ENCODE peak calls at places on chromosomes 13 and 19, in five cellular contexts. One of them, this sample, is unnamed.

GRCh38 chr13:61700663-61701062 is 285.0 kb upstream of the PCDH20 start:
- DNase-seq in stomach: no peak
- DNase-seq in cardiac muscle cell: no peak
- DNase-seq in GM23338: peak
- DNase-seq in AG04450: no peak
- DNase-seq in this sample: no peak

GRCh38 chr19:40392894-40393517 is 3.0 kb upstream of the HIPK4 start:
- DNase-seq in stomach: peak
- DNase-seq in cardiac muscle cell: no peak
- DNase-seq in GM23338: no peak
- DNase-seq in AG04450: no peak
- DNase-seq in this sample: no peak

GRCh38 chr19:30044273-30045259 is 102.5 kb downstream of the URI1 start:
- DNase-seq in stomach: no peak
- DNase-seq in cardiac muscle cell: no peak
- DNase-seq in GM23338: no peak
- DNase-seq in AG04450: no peak
- DNase-seq in this sample: no peak

GRCh38 chr13:43303040-43303729 is 279.8 kb downstream of the DNAJC15 start:
- DNase-seq in stomach: peak
- DNase-seq in cardiac muscle cell: peak
- DNase-seq in GM23338: peak
- DNase-seq in AG04450: no peak
- DNase-seq in this sample: peak

GRCh38 chr19:51005248-51005647 is 3.8 kb upstream of the KLK8 start:
- DNase-seq in stomach: no peak
- DNase-seq in cardiac muscle cell: no peak
- DNase-seq in GM23338: no peak
- DNase-seq in AG04450: no peak
- DNase-seq in this sample: no peak

GRCh38 chr13:104106705-104107393 is 1040.6 kb upstream of the SLC10A2 start:
- DNase-seq in stomach: no peak
- DNase-seq in cardiac muscle cell: peak
- DNase-seq in GM23338: peak
- DNase-seq in AG04450: no peak
- DNase-seq in this sample: no peak

GRCh38 chr13:73767747-73768315 is 366.4 kb downstream of the KLF12 start:
- DNase-seq in stomach: no peak
- DNase-seq in cardiac muscle cell: no peak
- DNase-seq in GM23338: peak
- DNase-seq in AG04450: no peak
- DNase-seq in this sample: no peak

GRCh38 chr13:31860002-31860401 is 120.7 kb downstream of the RXFP2 start:
- DNase-seq in stomach: no peak
- DNase-seq in cardiac muscle cell: no peak
- DNase-seq in GM23338: no peak
- DNase-seq in AG04450: no peak
- DNase-seq in this sample: no peak

GRCh38 chr13:44837250-44837649 is 152.0 kb downstream of the NUFIP1 start:
- DNase-seq in stomach: no peak
- DNase-seq in cardiac muscle cell: peak
- DNase-seq in GM23338: no peak
- DNase-seq in AG04450: peak
- DNase-seq in this sample: no peak

GRCh38 chr13:113452942-113453901 is at the start of gene ADPRHL1:
- DNase-seq in stomach: no peak
- DNase-seq in cardiac muscle cell: no peak
- DNase-seq in GM23338: no peak
- DNase-seq in AG04450: no peak
- DNase-seq in this sample: peak

GRCh38 chr13:25085125-25085742 is 10.7 kb upstream of the PABPC3 start:
- DNase-seq in stomach: peak
- DNase-seq in cardiac muscle cell: peak
- DNase-seq in GM23338: peak
- DNase-seq in AG04450: no peak
- DNase-seq in this sample: peak

GRCh38 chr13:72920097-72920496 is 138.2 kb downstream of the PIBF1 start:
- DNase-seq in stomach: no peak
- DNase-seq in cardiac muscle cell: no peak
- DNase-seq in GM23338: no peak
- DNase-seq in AG04450: no peak
- DNase-seq in this sample: no peak

GRCh38 chr19:34217952-34218817 is 36.2 kb upstream of the GARRE1 start:
- DNase-seq in stomach: peak
- DNase-seq in cardiac muscle cell: peak
- DNase-seq in GM23338: no peak
- DNase-seq in AG04450: peak
- DNase-seq in this sample: no peak

GRCh38 chr19:4522291-4523002 is 4.2 kb upstream of the PLIN4 start:
- DNase-seq in stomach: no peak
- DNase-seq in cardiac muscle cell: no peak
- DNase-seq in GM23338: no peak
- DNase-seq in AG04450: no peak
- DNase-seq in this sample: no peak

GRCh38 chr13:53408306-53408705 is 379.7 kb downstream of the OLFM4 start:
- DNase-seq in stomach: no peak
- DNase-seq in cardiac muscle cell: no peak
- DNase-seq in GM23338: no peak
- DNase-seq in AG04450: no peak
- DNase-seq in this sample: no peak

GRCh38 chr19:38878575-38879399 is 712 bp upstream of the RINL start:
- DNase-seq in stomach: no peak
- DNase-seq in cardiac muscle cell: no peak
- DNase-seq in GM23338: peak
- DNase-seq in AG04450: no peak
- DNase-seq in this sample: no peak
- TF ChIP-seq CTCF in stomach: no peak
- TF ChIP-seq CTCF in cardiac muscle cell: no peak
- TF ChIP-seq CTCF in GM23338: peak
- TF ChIP-seq CTCF in AG04450: no peak
- TF ChIP-seq CTCF in this sample: no peak

GRCh38 chr19:11154683-11155047 is 917 bp downstream of the SPC24 start:
- DNase-seq in stomach: no peak
- DNase-seq in cardiac muscle cell: no peak
- DNase-seq in GM23338: no peak
- DNase-seq in AG04450: no peak
- DNase-seq in this sample: no peak

GRCh38 chr19:11159598-11160001 is 4.0 kb upstream of the SPC24 start:
- DNase-seq in stomach: no peak
- DNase-seq in cardiac muscle cell: peak
- DNase-seq in GM23338: no peak
- DNase-seq in AG04450: no peak
- DNase-seq in this sample: no peak

GRCh38 chr19:11151181-11151580 is 4.4 kb downstream of the SPC24 start:
- DNase-seq in stomach: no peak
- DNase-seq in cardiac muscle cell: no peak
- DNase-seq in GM23338: no peak
- DNase-seq in AG04450: no peak
- DNase-seq in this sample: no peak

GRCh38 chr19:11152318-11153062 is 3.1 kb downstream of the SPC24 start:
- DNase-seq in stomach: peak
- DNase-seq in cardiac muscle cell: peak
- DNase-seq in GM23338: no peak
- DNase-seq in AG04450: no peak
- DNase-seq in this sample: no peak

DNA sequence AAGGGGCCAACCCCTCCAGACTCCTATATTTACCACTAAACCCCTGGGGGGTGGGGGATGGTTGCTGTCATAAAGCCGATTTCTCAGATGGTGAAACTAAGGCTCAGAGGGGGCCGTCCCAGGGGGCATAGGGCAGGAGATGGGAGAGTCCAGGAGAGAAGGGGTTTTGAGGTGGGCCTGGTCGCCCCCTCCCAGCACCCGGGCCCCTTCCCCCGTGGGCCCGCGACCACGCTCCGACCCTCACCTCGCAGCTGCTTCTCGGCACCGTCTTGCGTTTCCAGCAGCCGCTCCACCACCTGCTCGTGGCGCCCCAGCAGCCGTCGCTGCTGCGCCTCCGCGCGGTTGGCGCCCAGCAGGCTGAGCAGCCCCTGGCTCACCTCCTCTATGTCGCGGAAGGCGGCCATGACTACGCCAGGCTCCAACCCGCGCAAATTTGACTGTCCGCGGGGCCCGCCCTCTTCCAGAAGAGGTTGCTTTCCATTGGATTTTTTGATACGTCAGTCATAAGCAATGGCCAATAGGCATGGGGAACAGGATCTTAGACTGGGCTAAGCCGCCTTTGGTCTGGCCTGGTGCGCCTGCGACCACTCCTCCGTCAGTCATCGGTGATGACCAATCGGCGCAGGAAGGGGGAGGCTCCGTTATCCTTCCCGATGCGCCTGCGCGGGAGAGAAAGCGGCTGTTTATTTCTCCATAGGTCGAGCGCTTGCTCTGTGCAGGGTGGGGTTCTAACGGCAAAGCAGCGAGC is at the start of gene SPC24:
- DNase-seq in stomach: peak
- DNase-seq in cardiac muscle cell: peak
- DNase-seq in GM23338: peak
- DNase-seq in AG04450: peak
- DNase-seq in this sample: peak
- TF ChIP-seq CTCF in stomach: no peak
- TF ChIP-seq CTCF in cardiac muscle cell: no peak
- TF ChIP-seq CTCF in GM23338: no peak
- TF ChIP-seq CTCF in AG04450: no peak
- TF ChIP-seq CTCF in this sample: no peak

DNA sequence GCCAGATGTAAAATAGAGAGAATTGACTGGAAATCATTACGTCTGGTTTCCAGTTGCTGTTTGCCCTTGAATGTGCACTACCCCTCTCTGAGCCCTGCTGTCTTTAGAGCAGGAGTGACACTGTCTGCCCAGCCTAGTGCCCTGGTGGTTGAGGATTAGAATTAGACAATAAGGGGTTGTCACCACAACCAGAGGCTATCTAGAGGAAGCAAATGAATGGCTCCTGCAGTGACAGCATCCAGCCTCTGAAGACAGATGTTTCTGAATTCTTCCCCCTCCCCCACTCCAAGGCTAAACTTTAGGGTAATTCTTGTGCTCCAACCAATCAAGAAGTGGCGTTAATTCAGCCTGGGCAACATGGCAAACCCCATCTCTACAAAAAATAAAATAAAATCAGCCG is 2.0 kb downstream of the RAB8A start:
- DNase-seq in stomach: no peak
- DNase-seq in cardiac muscle cell: no peak
- DNase-seq in GM23338: no peak
- DNase-seq in AG04450: no peak
- DNase-seq in this sample: no peak
- TF ChIP-seq CTCF in stomach: no peak
- TF ChIP-seq CTCF in cardiac muscle cell: no peak
- TF ChIP-seq CTCF in GM23338: no peak
- TF ChIP-seq CTCF in AG04450: no peak
- TF ChIP-seq CTCF in this sample: no peak

GRCh38 chr13:35475131-35475959 is 1.1 kb downstream of the MAB21L1 start:
- DNase-seq in stomach: peak
- DNase-seq in cardiac muscle cell: peak
- DNase-seq in GM23338: peak
- DNase-seq in AG04450: no peak
- DNase-seq in this sample: peak
- TF ChIP-seq CTCF in stomach: no peak
- TF ChIP-seq CTCF in cardiac muscle cell: no peak
- TF ChIP-seq CTCF in GM23338: no peak
- TF ChIP-seq CTCF in AG04450: no peak
- TF ChIP-seq CTCF in this sample: no peak

GRCh38 chr19:52962394-52963228 is at the start of gene ZNF816:
- DNase-seq in stomach: peak
- DNase-seq in cardiac muscle cell: peak
- DNase-seq in GM23338: peak
- DNase-seq in AG04450: peak
- DNase-seq in this sample: peak

GRCh38 chr19:52961981-52962380 is 700 bp downstream of the ZNF816 start:
- DNase-seq in stomach: no peak
- DNase-seq in cardiac muscle cell: no peak
- DNase-seq in GM23338: no peak
- DNase-seq in AG04450: no peak
- DNase-seq in this sample: no peak

GRCh38 chr19:52959613-52960295 is 2.9 kb downstream of the ZNF816 start:
- DNase-seq in stomach: no peak
- DNase-seq in cardiac muscle cell: no peak
- DNase-seq in GM23338: no peak
- DNase-seq in AG04450: no peak
- DNase-seq in this sample: no peak

GRCh38 chr19:52967772-52968171 is 5.1 kb upstream of the ZNF816 start:
- DNase-seq in stomach: no peak
- DNase-seq in cardiac muscle cell: no peak
- DNase-seq in GM23338: no peak
- DNase-seq in AG04450: no peak
- DNase-seq in this sample: no peak

GRCh38 chr19:52963229-52963760 is 614 bp upstream of the ZNF816 start:
- DNase-seq in stomach: no peak
- DNase-seq in cardiac muscle cell: no peak
- DNase-seq in GM23338: peak
- DNase-seq in AG04450: no peak
- DNase-seq in this sample: peak
- TF ChIP-seq CTCF in stomach: no peak
- TF ChIP-seq CTCF in cardiac muscle cell: no peak
- TF ChIP-seq CTCF in GM23338: no peak
- TF ChIP-seq CTCF in AG04450: no peak
- TF ChIP-seq CTCF in this sample: no peak

DNA sequence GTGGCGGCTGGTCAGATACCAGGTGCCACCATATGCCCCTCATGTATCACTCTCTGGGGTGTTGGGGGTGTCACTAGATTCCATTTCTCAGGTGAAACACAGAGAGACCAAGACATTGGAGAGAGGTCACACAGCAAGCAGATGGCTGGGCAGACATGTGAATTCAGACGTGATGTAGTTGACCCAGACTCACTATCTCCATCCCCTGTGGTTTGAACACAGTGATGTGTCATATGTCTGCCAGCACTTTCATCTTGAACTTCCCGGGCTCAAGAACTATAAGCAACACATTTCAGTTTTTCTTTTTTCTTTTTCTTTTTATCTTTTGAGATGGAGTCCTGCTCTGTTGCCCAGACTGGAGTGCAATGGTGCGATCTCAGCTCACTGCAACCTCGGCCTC is 16.1 kb upstream of the UPF1 start:
- DNase-seq in stomach: no peak
- DNase-seq in cardiac muscle cell: no peak
- DNase-seq in GM23338: no peak
- DNase-seq in AG04450: no peak
- DNase-seq in this sample: no peak
- TF ChIP-seq CTCF in stomach: no peak
- TF ChIP-seq CTCF in cardiac muscle cell: no peak
- TF ChIP-seq CTCF in GM23338: no peak
- TF ChIP-seq CTCF in AG04450: no peak
- TF ChIP-seq CTCF in this sample: no peak

GRCh38 chr19:52351512-52351911 is 15.5 kb downstream of the ZNF610 start:
- DNase-seq in stomach: no peak
- DNase-seq in cardiac muscle cell: no peak
- DNase-seq in GM23338: peak
- DNase-seq in AG04450: no peak
- DNase-seq in this sample: no peak
- TF ChIP-seq CTCF in stomach: no peak
- TF ChIP-seq CTCF in cardiac muscle cell: no peak
- TF ChIP-seq CTCF in GM23338: peak
- TF ChIP-seq CTCF in AG04450: no peak
- TF ChIP-seq CTCF in this sample: no peak

This sample was measured in nephron progenitor cell.